ENCODE peak calls at places on chromosomes 16 and 17, in five cellular contexts. P is stomach, X is ovary, Q is A549, G is H1. V is an unnamed sample.

GRCh38 chr17:14198013-14198412 is 38.6 kb downstream of the CDRT15 start:
- DNase-seq in P (peak; percentile 57), X (no peak), Q (no peak), G (no peak), V (no peak)

GRCh38 chr16:71669926-71670536 is 44.0 kb downstream of the MARVELD3 start:
- DNase-seq in P (no peak), X (no peak), Q (no peak), G (no peak), V (no peak)

GRCh38 chr17:53516643-53517042 is 306.1 kb upstream of the KIF2B start:
- DNase-seq in P (no peak), X (no peak), Q (no peak), G (no peak), V (no peak)

GRCh38 chr17:45648642-45649041 is 135.5 kb upstream of the CRHR1 start:
- DNase-seq in P (no peak), X (no peak), Q (no peak), G (peak; percentile 88), V (no peak)

GRCh38 chr16:679808-680624 is at the start of gene STUB1:
- DNase-seq in P (peak; percentile 89), X (peak; percentile 94), Q (no peak), G (peak; percentile 95), V (peak; percentile 91)

GRCh38 chr16:81748476-81749198 is 30.5 kb upstream of the PLCG2 start:
- DNase-seq in P (no peak), X (no peak), Q (no peak), G (no peak), V (no peak)

GRCh38 chr17:29120439-29120838 is 59.8 kb downstream of the MYO18A start:
- DNase-seq in P (no peak), X (no peak), Q (no peak), G (no peak), V (no peak)

GRCh38 chr17:78924481-78925151 is 571 bp downstream of the TIMP2 start:
- DNase-seq in P (no peak), X (peak; percentile 68), Q (no peak), G (peak; percentile 58), V (no peak)

GRCh38 chr16:4972938-4973587 is 14.9 kb downstream of the SEC14L5 start:
- DNase-seq in P (no peak), X (no peak), Q (no peak), G (no peak), V (no peak)

GRCh38 chr17:7413346-7413985 is 5.8 kb downstream of the NLGN2 start:
- DNase-seq in P (no peak), X (no peak), Q (no peak), G (no peak), V (no peak)
- TF ChIP-seq EP300 in P (no peak), X (no peak), Q (no peak), G (no peak), V (no peak)

GRCh38 chr17:36778458-36778857 is 158.8 kb upstream of the LHX1 start:
- DNase-seq in P (no peak), X (no peak), Q (no peak), G (no peak), V (no peak)

GRCh38 chr17:36773039-36773438 is 164.2 kb upstream of the LHX1 start:
- DNase-seq in P (no peak), X (no peak), Q (no peak), G (no peak), V (no peak)

GRCh38 chr17:36779550-36779949 is 157.7 kb upstream of the LHX1 start:
- DNase-seq in P (no peak), X (no peak), Q (no peak), G (no peak), V (no peak)

DNA sequence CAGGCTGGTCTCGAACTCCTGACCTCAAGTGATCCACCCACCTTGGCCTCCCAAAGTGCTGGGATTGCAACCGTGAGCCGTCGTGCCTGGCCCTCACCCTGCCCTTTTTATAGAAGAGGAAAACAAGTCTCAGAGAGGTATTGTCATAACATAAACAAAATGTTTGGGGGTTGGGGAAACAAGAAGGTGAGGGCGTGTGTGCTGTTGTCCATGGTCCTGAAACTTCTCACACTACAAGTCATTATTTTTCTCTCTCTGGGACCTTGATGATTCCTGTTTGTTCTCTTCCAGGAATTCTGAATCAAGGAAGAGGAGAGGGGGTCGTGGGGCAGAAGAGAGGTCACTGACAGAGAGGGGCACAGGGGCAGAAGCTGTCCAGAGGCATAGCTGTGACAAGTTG is 160.2 kb upstream of the LHX1 start:
- DNase-seq in P (no peak), X (no peak), Q (no peak), G (no peak), V (no peak)
- TF ChIP-seq EP300 in P (no peak), X (no peak), Q (no peak), G (no peak), V (no peak)

DNA sequence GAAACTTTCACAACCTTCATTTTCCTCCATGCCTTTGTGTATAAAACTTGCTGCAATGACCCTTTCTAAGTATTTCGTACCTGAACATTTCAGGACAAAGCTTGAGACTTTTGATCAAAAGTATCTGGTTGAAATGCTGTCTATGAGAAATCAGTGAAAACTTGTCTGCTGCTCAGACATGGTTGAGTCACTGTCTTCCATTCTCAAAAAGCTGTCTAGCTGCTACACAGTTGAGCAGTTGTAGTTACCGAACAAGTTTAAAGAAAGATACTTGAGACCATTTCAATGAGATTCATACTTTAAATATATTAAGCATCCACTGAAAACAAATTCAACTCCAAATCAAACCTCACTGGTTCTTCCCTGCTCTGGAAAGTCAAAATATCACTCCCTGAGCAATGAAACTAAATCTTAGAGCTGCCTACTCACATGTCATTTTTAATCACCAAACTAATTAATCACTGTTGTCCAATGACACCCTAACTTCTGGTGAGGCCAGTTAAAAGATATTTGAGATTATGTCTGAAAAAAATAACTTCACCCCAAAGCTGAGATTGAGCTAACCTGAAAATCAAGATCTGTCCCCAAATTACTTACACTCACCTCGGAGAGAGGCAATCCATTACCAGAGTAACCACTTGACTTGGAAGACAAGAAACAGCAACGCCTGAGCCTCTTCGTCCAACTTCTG is 503 bp downstream of the TMEM100 start:
- DNase-seq in P (no peak), X (no peak), Q (no peak), G (no peak), V (no peak)
- TF ChIP-seq EP300 in P (no peak), X (no peak), Q (no peak), G (no peak), V (no peak)

GRCh38 chr16:26830716-26831115 is 236.0 kb upstream of the C16orf82 start:
- DNase-seq in P (no peak), X (no peak), Q (no peak), G (no peak), V (no peak)

GRCh38 chr16:26824469-26824868 is 242.3 kb upstream of the C16orf82 start:
- DNase-seq in P (no peak), X (no peak), Q (no peak), G (peak; percentile 27), V (no peak)

GRCh38 chr16:26826500-26826899 is 240.2 kb upstream of the C16orf82 start:
- DNase-seq in P (no peak), X (no peak), Q (no peak), G (no peak), V (no peak)

DNA sequence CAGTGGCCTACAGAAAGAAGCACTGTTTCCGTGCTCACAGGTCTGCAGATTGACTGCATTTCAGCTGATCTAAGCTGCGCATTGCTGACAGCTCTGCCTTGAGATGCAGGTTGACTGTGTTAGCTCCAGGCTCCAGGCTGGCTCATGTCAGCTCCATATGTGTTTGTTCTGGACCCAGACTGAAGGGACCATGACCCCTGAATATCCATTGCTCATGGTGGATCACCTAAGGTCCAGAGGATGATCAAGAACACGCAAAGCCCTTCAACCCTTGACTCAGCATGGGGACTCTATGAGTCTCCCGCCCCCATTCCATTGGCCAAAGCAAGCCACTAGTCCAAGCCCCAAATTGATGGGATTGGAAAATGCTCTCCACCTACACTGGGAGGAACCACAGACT is 239.3 kb upstream of the C16orf82 start:
- DNase-seq in P (no peak), X (no peak), Q (no peak), G (no peak), V (no peak)
- TF ChIP-seq EP300 in P (no peak), X (no peak), Q (no peak), G (no peak), V (no peak)

V was measured in suprapubic skin.